ENCODE peak calls at places on chromosomes 3 and 15, in eight cellular contexts. H is left ventricle myocardium inferior, T is body of pancreas, R is pancreas, Y is tibial nerve, I is lung, D is keratinocyte, A is K562. J is an unnamed sample.

GRCh38 chr3:135997554-135998320 is 32.2 kb downstream of the PPP2R3A start:
- DNase-seq in H (no peak), D (no peak), R (no peak), Y (no peak), I (no peak), A (no peak), T (no peak), J (no peak)

GRCh38 chr15:20356444-20357138 is 185.0 kb downstream of the GOLGA6L6 start:
- DNase-seq in D (no peak), I (peak; percentile 75), R (peak; percentile 77), H (peak; percentile 54), Y (peak; percentile 43), A (peak; percentile 88), T (peak; percentile 69), J (peak; percentile 64)

GRCh38 chr3:105359098-105359762 is 7.5 kb upstream of the ALCAM start:
- DNase-seq in T (no peak), H (no peak), A (no peak), I (no peak), R (no peak), Y (no peak), D (no peak), J (no peak)

GRCh38 chr3:105387122-105387751 is 20.5 kb downstream of the ALCAM start:
- DNase-seq in A (no peak), R (no peak), T (no peak), D (no peak), H (no peak), Y (no peak), I (no peak), J (no peak)

GRCh38 chr3:197874653-197875052 is 75.3 kb upstream of the RPL35A start:
- DNase-seq in A (no peak), D (no peak), I (no peak), R (no peak), T (no peak), Y (no peak), H (no peak), J (no peak)

GRCh38 chr3:106130384-106131084 is 261.7 kb upstream of the CBLB start:
- DNase-seq in T (no peak), I (no peak), D (no peak), R (no peak), A (peak; percentile 36), Y (no peak), H (no peak), J (peak; percentile 34)

GRCh38 chr3:7315037-7315436 is 454.1 kb downstream of the GRM7 start:
- DNase-seq in Y (no peak), H (no peak), T (no peak), R (no peak), I (no peak), D (no peak), A (no peak), J (no peak)

GRCh38 chr15:56821721-56822425 is 88.6 kb upstream of the ZNF280D start:
- DNase-seq in R (peak; percentile 70), T (peak; percentile 70), H (peak; percentile 24), I (peak; percentile 50), D (no peak), Y (no peak), A (peak; percentile 35), J (peak; percentile 48)

GRCh38 chr15:31343831-31344230 is 17.2 kb downstream of the KLF13 start:
- DNase-seq in Y (no peak), D (no peak), R (no peak), I (no peak), T (no peak), H (no peak), A (no peak), J (no peak)

GRCh38 chr3:20074226-20075063 is 34.2 kb downstream of the KAT2B start:
- DNase-seq in D (no peak), T (no peak), H (no peak), A (no peak), R (no peak), Y (no peak), I (no peak), J (no peak)

GRCh38 chr3:10288575-10288960 is 4.2 kb downstream of the GHRL start:
- DNase-seq in Y (no peak), H (no peak), A (no peak), I (no peak), R (no peak), D (no peak), T (no peak), J (no peak)

GRCh38 chr15:72086010-72086697 is 31.8 kb downstream of the MYO9A start:
- DNase-seq in R (no peak), T (no peak), A (no peak), D (no peak), Y (no peak), I (peak; percentile 40), H (peak; percentile 18), J (no peak)

GRCh38 chr15:91975241-91975978 is 121.9 kb downstream of the SLCO3A1 start:
- DNase-seq in H (no peak), I (no peak), D (no peak), T (no peak), A (no peak), R (no peak), Y (no peak), J (no peak)

GRCh38 chr3:6680119-6680806 is 180.7 kb upstream of the GRM7 start:
- DNase-seq in H (no peak), R (no peak), A (no peak), Y (no peak), D (no peak), T (no peak), I (no peak), J (no peak)

GRCh38 chr15:93846148-93846547 is 385.2 kb upstream of the MCTP2 start:
- DNase-seq in R (no peak), Y (no peak), A (no peak), D (no peak), H (no peak), T (no peak), I (no peak), J (no peak)

GRCh38 chr15:81285461-81285860 is 38.5 kb downstream of the STARD5 start:
- DNase-seq in R (no peak), T (no peak), D (no peak), Y (no peak), I (no peak), H (no peak), A (no peak), J (no peak)

GRCh38 chr3:20683912-20684311 is 497.9 kb upstream of the SGO1 start:
- DNase-seq in A (no peak), T (no peak), D (no peak), Y (no peak), H (no peak), I (no peak), R (no peak), J (peak; percentile 63)

GRCh38 chr15:75200391-75200764 is 1.3 kb upstream of the C15orf39 start:
- DNase-seq in I (no peak), A (no peak), H (no peak), Y (no peak), R (no peak), T (no peak), D (no peak), J (no peak)

GRCh38 chr3:127525373-127525772 is 65.2 kb downstream of the TPRA1 start:
- DNase-seq in H (no peak), T (no peak), R (no peak), Y (no peak), I (no peak), A (peak; percentile 25), D (peak; percentile 42), J (no peak)

GRCh38 chr3:126481808-126482502 is 6.3 kb upstream of the ZXDC start:
- DNase-seq in I (no peak), A (no peak), T (no peak), D (no peak), R (no peak), H (no peak), Y (peak; percentile 25), J (no peak)

GRCh38 chr3:32614956-32615355 is 44.3 kb upstream of the DYNC1LI1 start:
- DNase-seq in T (no peak), R (no peak), D (no peak), H (no peak), Y (no peak), I (no peak), A (no peak), J (no peak)

GRCh38 chr3:126963261-126964190 is 19.4 kb upstream of the PLXNA1 start:
- DNase-seq in I (no peak), H (peak; percentile 5), Y (no peak), A (no peak), R (no peak), T (no peak), D (no peak), J (no peak)

GRCh38 chr3:99875573-99875924 is 57.9 kb downstream of the CMSS1 start:
- DNase-seq in I (no peak), D (no peak), A (peak; percentile 13), Y (no peak), H (no peak), R (no peak), T (no peak), J (no peak)

GRCh38 chr15:57586661-57587404 is 4.9 kb upstream of the MYZAP start:
- DNase-seq in Y (no peak), T (no peak), A (no peak), I (no peak), D (no peak), R (no peak), H (no peak), J (no peak)

DNA sequence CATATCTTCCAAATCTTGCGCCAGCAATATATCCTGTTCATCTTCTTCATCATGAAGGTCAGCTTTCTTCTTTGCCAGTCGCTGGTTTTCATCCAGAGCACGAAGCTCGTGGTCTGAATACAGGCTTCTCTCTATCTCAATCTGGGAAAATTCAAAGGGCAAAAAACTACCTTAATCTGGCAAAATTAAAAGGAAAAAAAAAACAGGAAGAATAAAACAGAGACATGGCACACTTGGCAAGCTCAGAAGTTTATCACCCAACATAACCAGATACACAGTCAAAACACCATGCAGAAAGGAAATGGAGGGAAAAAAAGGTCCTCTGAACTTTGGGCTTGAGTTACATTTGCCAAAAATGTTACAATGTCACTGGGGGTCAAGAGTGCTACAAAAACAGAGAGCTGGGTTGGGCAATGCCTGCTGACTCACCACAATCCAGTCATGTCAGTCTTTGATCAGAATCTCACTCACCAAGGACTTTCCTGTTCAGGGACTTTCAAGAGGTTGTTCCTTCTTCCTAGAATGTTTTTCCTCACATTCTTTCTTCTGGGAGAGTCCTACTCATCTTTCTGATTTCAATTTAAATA is 1.5 kb downstream of the MRPL46 start:
- DNase-seq in A (no peak), I (peak; percentile 57), R (no peak), T (no peak), Y (no peak), D (no peak), H (no peak), J (no peak)
- H3K4me3 ChIP-seq in A (peak overlapping the region; percentile 88), I (no peak overlapping the region), R (no peak overlapping the region), T (no peak overlapping the region), Y (peak overlapping the region; percentile 90), D (peak overlapping the region; percentile 89), H (peak overlapping the region; percentile 97), J (no peak overlapping the region)

GRCh38 chr3:97892852-97893251 is 71.0 kb downstream of the CRYBG3 start:
- DNase-seq in R (no peak), T (no peak), Y (no peak), I (no peak), A (no peak), D (no peak), H (no peak), J (no peak)
- TF ChIP-seq CTCF in R (no peak), T (no peak), Y (no peak), I (no peak), A (no peak), D (no peak), H (no peak), J (no peak)

GRCh38 chr15:95323798-95324197 is 1006.7 kb upstream of the NR2F2 start:
- DNase-seq in I (no peak), T (no peak), Y (peak; percentile 24), D (no peak), R (no peak), H (no peak), A (no peak), J (no peak)
- H3K27ac ChIP-seq in I (no peak overlapping the region), T (no peak overlapping the region), Y (peak overlapping the region; percentile 94), D (no peak overlapping the region), R (no peak overlapping the region), H (peak overlapping the region; percentile 85), A (no peak overlapping the region), J (peak overlapping the region; percentile 9)

GRCh38 chr15:101615986-101616848 is 36.0 kb downstream of the TM2D3 start:
- DNase-seq in A (peak; percentile 91), Y (peak; percentile 20), I (peak; percentile 47), D (peak; percentile 33), H (peak; percentile 81), T (peak; percentile 52), R (peak; percentile 61), J (peak; percentile 58)
- H3K4me3 ChIP-seq in A (peak overlapping the region; percentile 17), Y (peak overlapping the region; percentile 19), I (no peak overlapping the region), D (peak overlapping the region; percentile 56), H (peak overlapping the region; percentile 39), T (no peak overlapping the region), R (peak overlapping the region; percentile 11), J (no peak overlapping the region)